ENCODE peak calls at places on chromosomes 2 and 18, in ten cellular contexts. One of them, this sample, is unnamed.

GRCh38 chr18:50401888-50402287 is 27.0 kb downstream of the SKA1 start:
- DNase-seq in CD8-positive, alpha-beta memory T cell: no peak
- DNase-seq in body of pancreas: peak
- DNase-seq in right atrium auricular region: no peak
- DNase-seq in right cardiac atrium: peak
- DNase-seq in A549: no peak
- DNase-seq in K562: peak
- DNase-seq in bronchial epithelial cell: peak
- DNase-seq in spleen: no peak
- DNase-seq in Peyer's patch: no peak
- DNase-seq in this sample: peak

GRCh38 chr2:39667881-39668276 is 2.2 kb downstream of the TMEM178A start:
- DNase-seq in Peyer's patch: no peak
- DNase-seq in bronchial epithelial cell: no peak
- DNase-seq in A549: no peak
- DNase-seq in right cardiac atrium: no peak
- DNase-seq in K562: no peak
- DNase-seq in spleen: no peak
- DNase-seq in CD8-positive, alpha-beta memory T cell: no peak
- DNase-seq in right atrium auricular region: no peak
- DNase-seq in body of pancreas: no peak
- DNase-seq in this sample: no peak

GRCh38 chr2:223314831-223315230 is 262.8 kb downstream of the KCNE4 start:
- DNase-seq in Peyer's patch: no peak
- DNase-seq in A549: no peak
- DNase-seq in CD8-positive, alpha-beta memory T cell: no peak
- DNase-seq in body of pancreas: no peak
- DNase-seq in bronchial epithelial cell: peak
- DNase-seq in right atrium auricular region: no peak
- DNase-seq in K562: no peak
- DNase-seq in right cardiac atrium: no peak
- DNase-seq in spleen: no peak
- DNase-seq in this sample: no peak

GRCh38 chr2:115413796-115414195 is 971.4 kb downstream of the DPP10 start:
- DNase-seq in right cardiac atrium: no peak
- DNase-seq in bronchial epithelial cell: no peak
- DNase-seq in body of pancreas: no peak
- DNase-seq in CD8-positive, alpha-beta memory T cell: no peak
- DNase-seq in right atrium auricular region: no peak
- DNase-seq in spleen: no peak
- DNase-seq in K562: no peak
- DNase-seq in Peyer's patch: no peak
- DNase-seq in A549: no peak
- DNase-seq in this sample: no peak

GRCh38 chr2:240269380-240269779 is 128.9 kb upstream of the OTOS start:
- DNase-seq in CD8-positive, alpha-beta memory T cell: no peak
- DNase-seq in bronchial epithelial cell: no peak
- DNase-seq in K562: no peak
- DNase-seq in A549: no peak
- DNase-seq in right atrium auricular region: no peak
- DNase-seq in right cardiac atrium: no peak
- DNase-seq in Peyer's patch: no peak
- DNase-seq in body of pancreas: no peak
- DNase-seq in spleen: peak
- DNase-seq in this sample: peak

GRCh38 chr2:54914637-54915036 is 135.6 kb downstream of the RTN4 start:
- DNase-seq in body of pancreas: no peak
- DNase-seq in right cardiac atrium: no peak
- DNase-seq in K562: no peak
- DNase-seq in right atrium auricular region: no peak
- DNase-seq in Peyer's patch: no peak
- DNase-seq in A549: no peak
- DNase-seq in spleen: no peak
- DNase-seq in bronchial epithelial cell: no peak
- DNase-seq in CD8-positive, alpha-beta memory T cell: no peak
- DNase-seq in this sample: no peak

GRCh38 chr2:88932677-88933076 is 241.2 kb downstream of the RPIA start:
- DNase-seq in K562: no peak
- DNase-seq in body of pancreas: no peak
- DNase-seq in bronchial epithelial cell: no peak
- DNase-seq in Peyer's patch: no peak
- DNase-seq in spleen: no peak
- DNase-seq in CD8-positive, alpha-beta memory T cell: no peak
- DNase-seq in right cardiac atrium: no peak
- DNase-seq in right atrium auricular region: no peak
- DNase-seq in A549: no peak
- DNase-seq in this sample: no peak

GRCh38 chr2:20567926-20568179 is 83.0 kb downstream of the HS1BP3 start:
- DNase-seq in spleen: no peak
- DNase-seq in A549: no peak
- DNase-seq in Peyer's patch: no peak
- DNase-seq in K562: no peak
- DNase-seq in body of pancreas: no peak
- DNase-seq in CD8-positive, alpha-beta memory T cell: no peak
- DNase-seq in right cardiac atrium: peak
- DNase-seq in bronchial epithelial cell: no peak
- DNase-seq in right atrium auricular region: no peak
- DNase-seq in this sample: no peak

GRCh38 chr2:218569038-218569431 is 396 bp downstream of the CNOT9 start:
- DNase-seq in A549: peak
- DNase-seq in right cardiac atrium: peak
- DNase-seq in K562: peak
- DNase-seq in right atrium auricular region: peak
- DNase-seq in spleen: peak
- DNase-seq in CD8-positive, alpha-beta memory T cell: peak
- DNase-seq in body of pancreas: peak
- DNase-seq in bronchial epithelial cell: peak
- DNase-seq in Peyer's patch: peak
- DNase-seq in this sample: peak

GRCh38 chr2:218568190-218569037 is at the start of the genes CNOT9 and USP37:
- DNase-seq in right cardiac atrium: peak
- DNase-seq in Peyer's patch: peak
- DNase-seq in body of pancreas: peak
- DNase-seq in CD8-positive, alpha-beta memory T cell: peak
- DNase-seq in spleen: peak
- DNase-seq in bronchial epithelial cell: peak
- DNase-seq in K562: peak
- DNase-seq in right atrium auricular region: peak
- DNase-seq in A549: peak
- DNase-seq in this sample: peak

GRCh38 chr2:218569661-218570500 is 1.2 kb downstream of the CNOT9 start:
- DNase-seq in CD8-positive, alpha-beta memory T cell: no peak
- DNase-seq in right atrium auricular region: no peak
- DNase-seq in spleen: no peak
- DNase-seq in right cardiac atrium: no peak
- DNase-seq in body of pancreas: no peak
- DNase-seq in bronchial epithelial cell: peak
- DNase-seq in K562: peak
- DNase-seq in Peyer's patch: no peak
- DNase-seq in A549: peak
- DNase-seq in this sample: peak

GRCh38 chr2:218567797-218568189 is 358 bp downstream of the USP37 start:
- DNase-seq in Peyer's patch: no peak
- DNase-seq in right cardiac atrium: no peak
- DNase-seq in body of pancreas: no peak
- DNase-seq in bronchial epithelial cell: no peak
- DNase-seq in right atrium auricular region: no peak
- DNase-seq in A549: no peak
- DNase-seq in K562: no peak
- DNase-seq in spleen: no peak
- DNase-seq in CD8-positive, alpha-beta memory T cell: no peak
- DNase-seq in this sample: no peak

DNA sequence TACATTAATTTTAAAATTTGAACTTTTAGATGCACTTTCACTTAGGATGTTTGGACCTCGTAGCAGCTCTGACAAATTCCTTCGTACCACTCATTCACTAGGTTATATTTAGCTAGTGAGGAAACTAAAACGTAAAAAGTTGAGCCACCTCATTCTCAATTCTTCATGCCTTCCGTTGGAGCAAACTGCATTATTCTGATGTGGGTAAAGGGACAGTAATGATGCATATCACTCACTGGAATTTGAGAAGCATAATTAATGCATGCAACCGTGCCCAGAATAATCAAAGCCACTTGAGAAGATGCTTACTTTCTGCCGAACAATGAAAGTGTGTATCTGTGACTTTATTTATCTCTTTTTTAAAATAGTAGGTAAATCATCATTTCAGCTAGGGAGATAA is 2.2 kb downstream of the CNOT9 start:
- DNase-seq in K562: no peak
- DNase-seq in right atrium auricular region: no peak
- DNase-seq in bronchial epithelial cell: peak
- DNase-seq in A549: no peak
- DNase-seq in CD8-positive, alpha-beta memory T cell: no peak
- DNase-seq in right cardiac atrium: no peak
- DNase-seq in spleen: no peak
- DNase-seq in Peyer's patch: no peak
- DNase-seq in body of pancreas: no peak
- DNase-seq in this sample: no peak
- H3K4me3 ChIP-seq in K562: peak
- H3K4me3 ChIP-seq in right atrium auricular region: peak
- H3K4me3 ChIP-seq in bronchial epithelial cell: no peak
- H3K4me3 ChIP-seq in A549: peak
- H3K4me3 ChIP-seq in CD8-positive, alpha-beta memory T cell: peak
- H3K4me3 ChIP-seq in right cardiac atrium: peak
- H3K4me3 ChIP-seq in spleen: no peak
- H3K4me3 ChIP-seq in Peyer's patch: no peak
- H3K4me3 ChIP-seq in body of pancreas: no peak
- H3K4me3 ChIP-seq in this sample: peak

GRCh38 chr2:73215254-73215653 is 1.2 kb downstream of the SMYD5 start:
- DNase-seq in bronchial epithelial cell: no peak
- DNase-seq in K562: no peak
- DNase-seq in right cardiac atrium: no peak
- DNase-seq in spleen: no peak
- DNase-seq in Peyer's patch: no peak
- DNase-seq in A549: no peak
- DNase-seq in CD8-positive, alpha-beta memory T cell: no peak
- DNase-seq in body of pancreas: no peak
- DNase-seq in right atrium auricular region: no peak
- DNase-seq in this sample: no peak
- H3K4me3 ChIP-seq in bronchial epithelial cell: no peak
- H3K4me3 ChIP-seq in K562: peak
- H3K4me3 ChIP-seq in right cardiac atrium: no peak
- H3K4me3 ChIP-seq in spleen: no peak
- H3K4me3 ChIP-seq in Peyer's patch: no peak
- H3K4me3 ChIP-seq in A549: peak
- H3K4me3 ChIP-seq in CD8-positive, alpha-beta memory T cell: no peak
- H3K4me3 ChIP-seq in body of pancreas: no peak
- H3K4me3 ChIP-seq in right atrium auricular region: peak
- H3K4me3 ChIP-seq in this sample: no peak

GRCh38 chr18:74595425-74595824 is 2.2 kb upstream of the ZNF407 start:
- DNase-seq in K562: no peak
- DNase-seq in right atrium auricular region: no peak
- DNase-seq in spleen: no peak
- DNase-seq in right cardiac atrium: no peak
- DNase-seq in CD8-positive, alpha-beta memory T cell: no peak
- DNase-seq in bronchial epithelial cell: no peak
- DNase-seq in A549: no peak
- DNase-seq in Peyer's patch: no peak
- DNase-seq in body of pancreas: no peak
- DNase-seq in this sample: no peak

GRCh38 chr18:74597662-74598349 is at the start of gene ZNF407:
- DNase-seq in bronchial epithelial cell: peak
- DNase-seq in right cardiac atrium: peak
- DNase-seq in K562: peak
- DNase-seq in Peyer's patch: peak
- DNase-seq in body of pancreas: peak
- DNase-seq in right atrium auricular region: peak
- DNase-seq in spleen: peak
- DNase-seq in A549: peak
- DNase-seq in CD8-positive, alpha-beta memory T cell: peak
- DNase-seq in this sample: peak

GRCh38 chr18:74598350-74599001 is 806 bp downstream of the ZNF407 start:
- DNase-seq in bronchial epithelial cell: peak
- DNase-seq in right cardiac atrium: peak
- DNase-seq in body of pancreas: peak
- DNase-seq in A549: peak
- DNase-seq in CD8-positive, alpha-beta memory T cell: peak
- DNase-seq in right atrium auricular region: peak
- DNase-seq in Peyer's patch: peak
- DNase-seq in K562: peak
- DNase-seq in spleen: peak
- DNase-seq in this sample: peak

DNA sequence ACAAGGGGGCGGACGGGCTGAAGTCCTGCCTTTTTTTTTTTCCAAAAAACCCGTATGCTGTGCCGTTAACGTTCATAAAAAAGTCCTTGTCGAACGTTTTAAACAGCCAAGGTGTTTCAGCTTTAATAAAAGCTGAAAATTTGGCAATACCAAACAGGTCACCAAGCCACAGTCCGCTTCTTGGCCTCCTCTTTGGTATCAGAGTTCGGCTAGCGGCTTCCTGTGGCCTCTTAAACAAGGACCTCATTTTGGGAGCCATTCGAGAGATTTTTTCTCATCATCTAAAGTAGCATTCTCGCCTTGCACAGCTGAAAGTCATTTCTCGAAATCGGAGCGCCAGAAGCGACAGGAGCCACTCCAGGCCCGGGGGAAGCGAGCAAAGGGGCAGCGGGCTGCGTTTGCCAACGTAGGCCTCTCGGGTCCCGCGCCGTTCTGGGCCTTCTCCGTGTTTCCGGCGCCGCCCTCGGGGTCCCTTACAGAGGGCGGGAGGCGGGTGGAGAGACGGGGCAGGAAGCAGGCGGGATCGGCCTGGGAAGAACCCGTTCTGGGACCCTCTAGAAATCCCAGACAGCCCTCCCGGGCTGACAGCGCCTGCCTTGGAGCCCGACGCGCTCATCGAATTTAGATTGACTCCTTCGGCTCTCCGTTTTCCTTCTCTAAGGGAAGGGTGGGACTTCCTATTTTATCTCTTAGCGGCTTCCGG is 560 bp upstream of the ZNF407 start:
- DNase-seq in right cardiac atrium: peak
- DNase-seq in CD8-positive, alpha-beta memory T cell: no peak
- DNase-seq in bronchial epithelial cell: peak
- DNase-seq in K562: peak
- DNase-seq in right atrium auricular region: peak
- DNase-seq in spleen: peak
- DNase-seq in Peyer's patch: peak
- DNase-seq in A549: peak
- DNase-seq in body of pancreas: peak
- DNase-seq in this sample: peak
- H3K4me3 ChIP-seq in right cardiac atrium: peak
- H3K4me3 ChIP-seq in CD8-positive, alpha-beta memory T cell: peak
- H3K4me3 ChIP-seq in bronchial epithelial cell: peak
- H3K4me3 ChIP-seq in K562: peak
- H3K4me3 ChIP-seq in right atrium auricular region: peak
- H3K4me3 ChIP-seq in spleen: peak
- H3K4me3 ChIP-seq in Peyer's patch: peak
- H3K4me3 ChIP-seq in A549: peak
- H3K4me3 ChIP-seq in body of pancreas: peak
- H3K4me3 ChIP-seq in this sample: peak

GRCh38 chr2:43455296-43455695 is 140.5 kb downstream of the THADA start:
- DNase-seq in K562: no peak
- DNase-seq in Peyer's patch: no peak
- DNase-seq in A549: no peak
- DNase-seq in right atrium auricular region: no peak
- DNase-seq in bronchial epithelial cell: no peak
- DNase-seq in CD8-positive, alpha-beta memory T cell: no peak
- DNase-seq in body of pancreas: no peak
- DNase-seq in right cardiac atrium: no peak
- DNase-seq in spleen: no peak
- DNase-seq in this sample: no peak

GRCh38 chr2:43453771-43454170 is 142.1 kb downstream of the THADA start:
- DNase-seq in K562: no peak
- DNase-seq in body of pancreas: no peak
- DNase-seq in right cardiac atrium: no peak
- DNase-seq in spleen: no peak
- DNase-seq in Peyer's patch: no peak
- DNase-seq in CD8-positive, alpha-beta memory T cell: no peak
- DNase-seq in A549: no peak
- DNase-seq in right atrium auricular region: no peak
- DNase-seq in bronchial epithelial cell: no peak
- DNase-seq in this sample: no peak

GRCh38 chr2:43458002-43458628 is 137.7 kb downstream of the THADA start:
- DNase-seq in A549: peak
- DNase-seq in right atrium auricular region: no peak
- DNase-seq in K562: no peak
- DNase-seq in body of pancreas: no peak
- DNase-seq in CD8-positive, alpha-beta memory T cell: no peak
- DNase-seq in bronchial epithelial cell: peak
- DNase-seq in spleen: no peak
- DNase-seq in right cardiac atrium: no peak
- DNase-seq in Peyer's patch: no peak
- DNase-seq in this sample: no peak

GRCh38 chr2:43454791-43455190 is 141.0 kb downstream of the THADA start:
- DNase-seq in A549: no peak
- DNase-seq in CD8-positive, alpha-beta memory T cell: no peak
- DNase-seq in spleen: no peak
- DNase-seq in right cardiac atrium: no peak
- DNase-seq in K562: no peak
- DNase-seq in bronchial epithelial cell: no peak
- DNase-seq in right atrium auricular region: no peak
- DNase-seq in body of pancreas: no peak
- DNase-seq in Peyer's patch: no peak
- DNase-seq in this sample: no peak

GRCh38 chr2:43455735-43456642 is 139.8 kb downstream of the THADA start:
- DNase-seq in A549: peak
- DNase-seq in spleen: no peak
- DNase-seq in K562: no peak
- DNase-seq in Peyer's patch: no peak
- DNase-seq in body of pancreas: no peak
- DNase-seq in right cardiac atrium: no peak
- DNase-seq in right atrium auricular region: no peak
- DNase-seq in bronchial epithelial cell: no peak
- DNase-seq in CD8-positive, alpha-beta memory T cell: no peak
- DNase-seq in this sample: no peak
- H3K4me3 ChIP-seq in A549: no peak
- H3K4me3 ChIP-seq in spleen: no peak
- H3K4me3 ChIP-seq in K562: no peak
- H3K4me3 ChIP-seq in Peyer's patch: no peak
- H3K4me3 ChIP-seq in body of pancreas: no peak
- H3K4me3 ChIP-seq in right cardiac atrium: no peak
- H3K4me3 ChIP-seq in right atrium auricular region: no peak
- H3K4me3 ChIP-seq in bronchial epithelial cell: no peak
- H3K4me3 ChIP-seq in CD8-positive, alpha-beta memory T cell: no peak
- H3K4me3 ChIP-seq in this sample: no peak

This sample was measured in BE2C.